ENCODE peak calls at places on chromosomes 11 and 22, in nine cellular contexts. Z is PC-9, V is PC-3, N is lower leg skin, B is IMR-90, Q is Peyer's patch, X is sigmoid colon, A is ovary, I is GM12878. H is an unnamed sample.

GRCh38 chr22:18955696-18956095 is 19.6 kb upstream of the PRODH start:
- DNase-seq in Q (peak; percentile 34), Z (no peak), I (no peak), A (no peak), V (no peak), X (peak; percentile 40), N (no peak), B (no peak), H (no peak)

GRCh38 chr11:64607381-64608259 is 16.6 kb downstream of the SLC22A12 start:
- DNase-seq in A (peak; percentile 59), V (peak; percentile 33), Z (no peak), N (no peak), Q (no peak), B (peak; percentile 5), I (no peak), X (no peak), H (no peak)

GRCh38 chr11:31687256-31687655 is 123.9 kb downstream of the PAX6 start:
- DNase-seq in A (no peak), I (no peak), B (no peak), N (no peak), X (no peak), V (peak; percentile 10), Q (no peak), Z (no peak), H (no peak)

GRCh38 chr11:118921929-118922744 is 3.6 kb downstream of the BCL9L start:
- DNase-seq in B (peak; percentile 56), Z (peak; percentile 94), X (peak; percentile 96), Q (peak; percentile 84), V (peak; percentile 88), A (peak; percentile 86), I (no peak), N (peak; percentile 95), H (no peak)

GRCh38 chr11:127052420-127052819 is 51.9 kb upstream of the KIRREL3 start:
- DNase-seq in X (no peak), B (no peak), N (no peak), I (no peak), V (no peak), Q (no peak), A (no peak), Z (no peak), H (no peak)

GRCh38 chr11:1997755-1998154 is at the start of gene H19:
- DNase-seq in V (no peak), I (no peak), N (no peak), A (no peak), B (no peak), Q (no peak), X (no peak), Z (no peak), H (no peak)

GRCh38 chr22:45310331-45311032 is 748 bp downstream of the FAM118A start:
- DNase-seq in N (no peak), A (peak; percentile 38), Z (no peak), B (no peak), I (no peak), X (peak; percentile 76), V (no peak), Q (peak; percentile 55), H (no peak)

GRCh38 chr22:38148252-38148651 is 33.4 kb downstream of the PLA2G6 start:
- DNase-seq in A (no peak), Q (no peak), N (no peak), X (peak; percentile 5), Z (peak; percentile 62), B (peak; percentile 66), V (peak; percentile 37), I (no peak), H (no peak)

GRCh38 chr22:47901911-47902310 is 1139.5 kb downstream of the TBC1D22A start:
- DNase-seq in B (no peak), N (peak; percentile 15), Z (no peak), I (no peak), X (no peak), V (no peak), Q (no peak), A (no peak), H (no peak)

GRCh38 chr11:20112291-20113146 is 47.8 kb downstream of the DBX1 start:
- DNase-seq in A (peak; percentile 85), I (no peak), Z (peak; percentile 79), V (peak; percentile 83), N (peak; percentile 93), B (peak; percentile 97), Q (peak; percentile 87), X (peak; percentile 91), H (no peak)

GRCh38 chr22:23233746-23234408 is 53.6 kb downstream of the BCR start:
- DNase-seq in N (no peak), B (peak; percentile 92), I (no peak), Q (no peak), V (peak; percentile 8), X (no peak), Z (no peak), A (no peak), H (no peak)

GRCh38 chr11:72813740-72814138 is 472 bp upstream of the ATG16L2 start:
- DNase-seq in B (peak; percentile 66), A (peak; percentile 81), V (peak; percentile 81), I (no peak), N (peak; percentile 95), Z (peak; percentile 64), X (peak; percentile 92), Q (peak; percentile 91), H (no peak)

GRCh38 chr11:47714554-47715081 is 551 bp downstream of the AGBL2 start:
- DNase-seq in I (no peak), X (peak; percentile 66), B (no peak), A (peak; percentile 39), N (peak; percentile 89), Z (no peak), Q (no peak), V (no peak), H (no peak)

GRCh38 chr22:30790366-30790765 is 95.7 kb downstream of the OSBP2 start:
- DNase-seq in Q (no peak), X (no peak), I (no peak), Z (no peak), V (no peak), A (no peak), N (no peak), B (no peak), H (no peak)

GRCh38 chr11:123233280-123233977 is 38.4 kb upstream of the CLMP start:
- DNase-seq in X (no peak), V (no peak), I (peak; percentile 34), A (no peak), Q (no peak), B (no peak), N (no peak), Z (no peak), H (peak; percentile 35)

GRCh38 chr22:20211997-20212753 is 55.9 kb downstream of the RTN4R start:
- DNase-seq in X (peak; percentile 77), I (no peak), V (no peak), B (peak; percentile 7), Q (peak; percentile 64), Z (no peak), A (peak; percentile 39), N (no peak), H (no peak)

GRCh38 chr22:25399649-25400151 is 164.8 kb upstream of the GRK3 start:
- DNase-seq in N (no peak), B (no peak), V (no peak), I (no peak), A (no peak), X (peak; percentile 61), Z (no peak), Q (no peak), H (no peak)

DNA sequence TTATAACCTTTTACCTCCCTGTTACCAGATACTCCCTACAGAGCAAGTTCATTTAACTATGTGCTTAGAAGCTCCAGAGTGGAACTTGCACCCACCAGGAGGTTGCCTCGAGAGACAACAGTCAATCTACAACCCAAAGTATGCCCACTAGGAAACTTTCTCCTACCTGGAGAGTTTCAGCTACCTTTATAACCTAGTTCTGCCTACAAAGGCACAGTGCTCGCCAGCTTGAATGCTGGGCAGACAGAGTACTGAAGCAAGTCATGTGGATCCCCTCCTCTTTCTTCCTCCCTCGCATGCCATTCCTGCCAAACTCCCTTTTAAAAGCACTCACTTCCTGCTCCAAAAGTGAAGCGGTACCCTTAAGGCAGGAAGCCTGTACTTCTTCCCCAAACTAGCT is 258.9 kb downstream of the SWAP70 start:
- DNase-seq in N (no peak), B (no peak), A (no peak), Q (no peak), Z (no peak), I (no peak), X (no peak), V (no peak), H (no peak)
- H3K4me3 ChIP-seq in N (no peak overlapping the region), B (no peak overlapping the region), A (no peak overlapping the region), Q (no peak overlapping the region), Z (no peak overlapping the region), I (no peak overlapping the region), X (no peak overlapping the region), V (no peak overlapping the region), H (no peak overlapping the region)

GRCh38 chr11:35554491-35555237 is 29.2 kb upstream of the PAMR1 start:
- DNase-seq in B (peak; percentile 71), A (no peak), I (no peak), Z (no peak), X (no peak), N (no peak), Q (no peak), V (peak; percentile 34), H (no peak)
- TF ChIP-seq CTCF in B (peak; percentile 49), A (no peak), I (no peak), Z (peak; percentile 51), X (no peak), N (no peak), Q (no peak), V (peak; percentile 42), H (peak; percentile 33)

DNA sequence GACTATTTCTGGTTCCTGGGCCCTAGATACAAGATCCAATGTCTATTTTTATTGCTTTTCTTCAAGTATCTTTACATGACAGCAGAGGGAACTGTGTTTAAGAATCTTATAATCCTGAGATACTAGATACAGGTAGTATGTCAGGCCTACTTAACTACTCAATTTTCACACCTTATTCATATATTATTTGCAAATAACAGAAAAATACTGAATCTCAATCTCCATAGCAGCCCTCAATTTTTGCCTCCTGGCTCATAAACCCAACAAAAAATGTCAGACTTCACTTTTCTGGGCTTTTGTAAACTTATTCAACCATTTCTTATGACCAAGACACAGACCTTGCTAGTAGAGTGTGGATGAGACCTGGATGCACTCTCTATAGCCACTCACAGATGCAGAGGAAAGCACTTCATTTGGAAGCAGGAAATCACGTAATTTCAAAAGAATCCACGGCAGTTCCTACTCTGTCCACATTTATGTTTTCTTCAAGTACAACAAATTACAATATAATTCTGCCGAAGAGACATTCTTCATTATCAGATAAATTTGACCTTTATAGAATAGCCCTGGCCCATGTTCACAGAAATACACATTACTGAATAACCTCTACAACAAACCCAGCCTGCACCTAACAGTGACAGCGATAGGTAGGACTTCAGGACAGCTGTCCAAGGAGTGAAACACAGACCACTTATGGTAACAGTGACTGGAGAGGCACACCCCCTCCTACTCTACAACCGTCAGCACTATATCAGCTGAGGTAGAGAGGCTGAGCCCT is 62.0 kb upstream of the YPEL1 start:
- DNase-seq in Q (no peak), A (no peak), B (peak; percentile 31), I (no peak), N (no peak), Z (no peak), V (no peak), X (no peak), H (no peak)
- H3K4me3 ChIP-seq in Q (no peak overlapping the region), A (no peak overlapping the region), B (no peak overlapping the region), I (no peak overlapping the region), N (no peak overlapping the region), Z (no peak overlapping the region), V (no peak overlapping the region), X (no peak overlapping the region), H (no peak overlapping the region)

DNA sequence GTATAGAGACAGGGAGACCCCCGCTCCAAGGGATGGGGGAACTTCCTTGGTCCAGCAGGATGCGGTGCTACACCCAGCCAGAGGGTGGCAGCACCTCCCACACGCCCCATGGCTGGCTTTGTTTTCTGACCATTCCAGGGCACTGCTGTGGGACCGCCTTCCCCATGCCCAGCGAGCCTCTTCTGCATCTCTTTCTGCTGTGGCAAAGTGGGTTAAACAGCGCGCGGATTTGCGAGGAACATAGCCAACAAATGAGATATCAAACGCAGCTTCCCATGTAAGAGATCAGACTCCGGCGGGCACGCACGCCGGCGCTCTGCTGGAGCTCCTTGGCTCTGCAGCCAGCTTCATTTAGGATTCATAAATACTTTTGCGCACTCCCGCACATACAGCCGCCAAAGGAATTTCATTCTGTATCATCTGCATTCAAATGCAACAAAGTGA is 485.8 kb upstream of the CADM1 start:
- DNase-seq in V (no peak), Q (no peak), N (no peak), A (no peak), X (no peak), Z (no peak), I (no peak), B (no peak), H (no peak)
- TF ChIP-seq CTCF in V (peak; percentile 46), Q (no peak), N (no peak), A (no peak), X (peak; percentile 31), Z (peak; percentile 71), I (peak; percentile 62), B (peak; percentile 28), H (peak; percentile 80)

H was measured in GM12864.